ENCODE peak calls at places on chromosomes 7 and 10, in nine cellular contexts. I is stromal cell of bone marrow; K is ACHN; U is psoas muscle; V is H54; G is choroid plexus epithelial cell; C is stimulated activated CD8-positive, alpha-beta memory T cell treated with anti-CD3 and anti-CD28 coated beads, Interleukin-4, amount 100 ng/mL, for 1 hour; D is activated T-cell treated with anti-CD3 and anti-CD28 coated beads, Interleukin-2, amount 50 U/mL, for 1 hour; S is DMS53. J is an unnamed sample.

GRCh38 chr7:110850239-110850638 is 240.7 kb upstream of the LRRN3 start:
- DNase-seq in I (no peak), K (no peak), U (no peak), V (no peak), G (no peak), C (no peak), D (no peak), S (no peak), J (no peak)

GRCh38 chr7:2072042-2072441 is 160.7 kb downstream of the MAD1L1 start:
- DNase-seq in I (no peak), K (no peak), U (no peak), V (no peak), G (no peak), C (no peak), D (no peak), S (no peak), J (no peak)

GRCh38 chr10:79142064-79142491 is 73.3 kb downstream of the ZMIZ1 start:
- DNase-seq in I (peak), K (peak), U (peak), V (no peak), G (peak), C (no peak), D (no peak), S (no peak), J (peak)

GRCh38 chr10:48469516-48470020 is 135.3 kb downstream of the ARHGAP22 start:
- DNase-seq in I (no peak), K (no peak), U (no peak), V (no peak), G (no peak), C (no peak), D (no peak), S (no peak), J (no peak)

GRCh38 chr7:1223196-1224092 is 9.2 kb upstream of the UNCX start:
- DNase-seq in I (no peak), K (peak), U (no peak), V (no peak), G (no peak), C (no peak), D (no peak), S (peak), J (no peak)

GRCh38 chr10:103168436-103168835 is 24.6 kb downstream of the NT5C2 start:
- DNase-seq in I (no peak), K (no peak), U (no peak), V (no peak), G (peak), C (no peak), D (no peak), S (no peak), J (no peak)

GRCh38 chr7:30028749-30029635 is 780 bp downstream of the PLEKHA8 start:
- DNase-seq in I (no peak), K (peak), U (no peak), V (peak), G (peak), C (no peak), D (no peak), S (peak), J (no peak)

GRCh38 chr10:124625831-124626238 is 118.3 kb downstream of the FAM53B start:
- DNase-seq in I (no peak), K (no peak), U (no peak), V (no peak), G (peak), C (no peak), D (no peak), S (no peak), J (no peak)

GRCh38 chr10:17335065-17335464 is 107.0 kb downstream of the VIM start:
- DNase-seq in I (peak), K (no peak), U (no peak), V (no peak), G (peak), C (no peak), D (no peak), S (no peak), J (peak)

GRCh38 chr10:69506487-69506833 is 55.2 kb downstream of the TSPAN15 start:
- DNase-seq in I (no peak), K (no peak), U (no peak), V (no peak), G (no peak), C (no peak), D (no peak), S (no peak), J (no peak)

GRCh38 chr7:84200859-84201258 is 6.3 kb upstream of the SEMA3A start:
- DNase-seq in I (no peak), K (no peak), U (no peak), V (no peak), G (peak), C (no peak), D (no peak), S (peak), J (no peak)

GRCh38 chr7:115747174-115747573 is 283.4 kb downstream of the TFEC start:
- DNase-seq in I (no peak), K (no peak), U (no peak), V (no peak), G (peak), C (no peak), D (no peak), S (no peak), J (no peak)

GRCh38 chr7:4883352-4884144 is at the start of gene RADIL:
- DNase-seq in I (peak), K (peak), U (peak), V (peak), G (peak), C (peak), D (peak), S (peak), J (peak)

GRCh38 chr10:70918851-70919530 is 30.6 kb upstream of the PCBD1 start:
- DNase-seq in I (no peak), K (no peak), U (peak), V (no peak), G (peak), C (no peak), D (no peak), S (peak), J (no peak)

GRCh38 chr7:73707045-73707631 is 12.3 kb downstream of the STX1A start:
- DNase-seq in I (no peak), K (peak), U (peak), V (peak), G (no peak), C (no peak), D (peak), S (peak), J (no peak)

GRCh38 chr7:77467453-77467852 is 51.3 kb upstream of the GSAP start:
- DNase-seq in I (no peak), K (no peak), U (peak), V (no peak), G (peak), C (no peak), D (no peak), S (peak), J (no peak)

GRCh38 chr7:137656850-137657232 is 189.9 kb downstream of the DGKI start:
- DNase-seq in I (no peak), K (no peak), U (no peak), V (no peak), G (no peak), C (no peak), D (no peak), S (no peak), J (no peak)

GRCh38 chr10:20988357-20988983 is 91.4 kb upstream of the NEBL start:
- DNase-seq in I (no peak), K (no peak), U (no peak), V (no peak), G (peak), C (no peak), D (no peak), S (no peak), J (no peak)

GRCh38 chr10:101939273-101939635 is 95.7 kb upstream of the KCNIP2 start:
- DNase-seq in I (peak), K (no peak), U (no peak), V (no peak), G (peak), C (no peak), D (no peak), S (peak), J (peak)

GRCh38 chr7:29287366-29287765 is 92.8 kb downstream of the CHN2 start:
- DNase-seq in I (peak), K (peak), U (no peak), V (peak), G (peak), C (no peak), D (no peak), S (peak), J (peak)

GRCh38 chr7:90345548-90346319 is 782 bp upstream of the GTPBP10 start:
- DNase-seq in I (peak), K (peak), U (no peak), V (no peak), G (peak), C (no peak), D (no peak), S (peak), J (no peak)

GRCh38 chr7:151018421-151019129 is 5.7 kb downstream of the ATG9B start:
- DNase-seq in I (no peak), K (no peak), U (no peak), V (no peak), G (peak), C (no peak), D (peak), S (peak), J (peak)

GRCh38 chr10:93999401-93999851 is 5.7 kb downstream of the PLCE1 start:
- DNase-seq in I (peak), K (peak), U (peak), V (no peak), G (peak), C (no peak), D (no peak), S (no peak), J (peak)

GRCh38 chr7:51607447-51607846 is 290.8 kb upstream of the COBL start:
- DNase-seq in I (no peak), K (no peak), U (no peak), V (no peak), G (no peak), C (no peak), D (no peak), S (no peak), J (no peak)

GRCh38 chr7:78968951-78969350 is 484.5 kb downstream of the MAGI2 start:
- DNase-seq in I (no peak), K (no peak), U (no peak), V (no peak), G (no peak), C (no peak), D (no peak), S (no peak), J (no peak)

GRCh38 chr7:142629588-142630260 is 119.5 kb upstream of the PRSS1 start:
- DNase-seq in I (peak), K (no peak), U (no peak), V (no peak), G (peak), C (no peak), D (no peak), S (no peak), J (peak)

GRCh38 chr7:38306914-38307313 is 33.5 kb upstream of the TARP start:
- DNase-seq in I (no peak), K (no peak), U (no peak), V (no peak), G (no peak), C (no peak), D (no peak), S (no peak), J (no peak)

GRCh38 chr7:70506463-70506862 is 625.5 kb upstream of the GALNT17 start:
- DNase-seq in I (no peak), K (no peak), U (no peak), V (no peak), G (no peak), C (no peak), D (no peak), S (no peak), J (no peak)

GRCh38 chr10:63671317-63671937 is 150.2 kb downstream of the REEP3 start:
- DNase-seq in I (peak), K (no peak), U (no peak), V (no peak), G (peak), C (no peak), D (no peak), S (no peak), J (peak)

GRCh38 chr7:43152696-43153095 is 40.2 kb downstream of the HECW1 start:
- DNase-seq in I (no peak), K (no peak), U (no peak), V (no peak), G (no peak), C (no peak), D (no peak), S (no peak), J (no peak)

GRCh38 chr7:17524746-17525145 is 226.3 kb downstream of the AHR start:
- DNase-seq in I (no peak), K (peak), U (no peak), V (no peak), G (peak), C (no peak), D (no peak), S (no peak), J (peak)

GRCh38 chr7:2260820-2261219 is 18.8 kb downstream of the NUDT1 start:
- DNase-seq in I (no peak), K (peak), U (no peak), V (peak), G (peak), C (no peak), D (no peak), S (peak), J (no peak)

GRCh38 chr7:85628187-85628586 is 441.3 kb upstream of the SEMA3D start:
- DNase-seq in I (no peak), K (no peak), U (no peak), V (no peak), G (no peak), C (no peak), D (no peak), S (no peak), J (no peak)

GRCh38 chr7:19145429-19146201 is 394 bp upstream of the FERD3L start:
- DNase-seq in I (no peak), K (no peak), U (no peak), V (no peak), G (no peak), C (no peak), D (no peak), S (peak), J (no peak)

GRCh38 chr7:80542398-80542797 is 30.5 kb upstream of the GNAT3 start:
- DNase-seq in I (peak), K (peak), U (no peak), V (peak), G (peak), C (no peak), D (no peak), S (peak), J (peak)

GRCh38 chr7:127383123-127383835 is 9.2 kb downstream of the ZNF800 start:
- DNase-seq in I (no peak), K (peak), U (no peak), V (no peak), G (peak), C (no peak), D (no peak), S (peak), J (no peak)

GRCh38 chr10:10209152-10209551 is 808.5 kb upstream of the CELF2 start:
- DNase-seq in I (peak), K (no peak), U (no peak), V (no peak), G (peak), C (no peak), D (no peak), S (no peak), J (peak)